ENCODE peak calls at places on chromosomes 11 and 22, in seven cellular contexts. Q, U, I, L, A, P and B are unnamed samples.

GRCh38 chr22:32803020-32803758 is 1.7 kb downstream of the TIMP3 start:
- DNase-seq in Q (no peak), U (peak; percentile 70), I (peak; percentile 65), L (peak; percentile 69), A (no peak), P (peak; percentile 26), B (no peak)

GRCh38 chr11:61728940-61729219 is 23.6 kb upstream of the MYRF start:
- DNase-seq in Q (no peak), U (peak; percentile 50), I (no peak), L (peak; percentile 72), A (no peak), P (no peak), B (no peak)

GRCh38 chr11:2917842-2918490 is 11.3 kb downstream of the PHLDA2 start:
- DNase-seq in Q (no peak), U (no peak), I (no peak), L (no peak), A (no peak), P (no peak), B (no peak)

GRCh38 chr22:30178180-30179126 is 68.1 kb downstream of the LIF start:
- DNase-seq in Q (no peak), U (no peak), I (no peak), L (no peak), A (no peak), P (no peak), B (no peak)

GRCh38 chr11:61072316-61073109 is 29.8 kb upstream of the CD5 start:
- DNase-seq in Q (no peak), U (no peak), I (no peak), L (no peak), A (no peak), P (no peak), B (no peak)

GRCh38 chr11:69744435-69744834 is 30.7 kb downstream of the FGF4 start:
- DNase-seq in Q (no peak), U (peak; percentile 78), I (peak; percentile 97), L (peak; percentile 91), A (no peak), P (peak; percentile 93), B (peak; percentile 64)

GRCh38 chr11:17839450-17839849 is 104.9 kb downstream of the KCNC1 start:
- DNase-seq in Q (no peak), U (no peak), I (no peak), L (no peak), A (no peak), P (no peak), B (no peak)

GRCh38 chr22:29275167-29275566 is 7.1 kb downstream of the EWSR1 start:
- DNase-seq in Q (no peak), U (no peak), I (no peak), L (no peak), A (no peak), P (no peak), B (no peak)

GRCh38 chr11:64131657-64132387 is 34.1 kb downstream of the MACROD1 start:
- DNase-seq in Q (no peak), U (no peak), I (peak; percentile 21), L (no peak), A (no peak), P (no peak), B (no peak)

GRCh38 chr22:46293591-46294260 is 2.9 kb upstream of the GTSE1 start:
- DNase-seq in Q (no peak), U (peak; percentile 53), I (no peak), L (peak; percentile 24), A (no peak), P (peak; percentile 21), B (no peak)

GRCh38 chr11:405323-405975 is 9.3 kb downstream of the SIGIRR start:
- DNase-seq in Q (peak; percentile 54), U (no peak), I (no peak), L (no peak), A (no peak), P (no peak), B (no peak)

GRCh38 chr11:112613051-112613972 is 347.9 kb upstream of the NCAM1 start:
- DNase-seq in Q (no peak), U (peak; percentile 34), I (no peak), L (peak; percentile 9), A (no peak), P (no peak), B (no peak)

GRCh38 chr11:77968337-77968736 is 26.1 kb downstream of the INTS4 start:
- DNase-seq in Q (no peak), U (no peak), I (no peak), L (no peak), A (no peak), P (no peak), B (no peak)

GRCh38 chr22:22908495-22908861 is 20.9 kb downstream of the IGLL5 start:
- DNase-seq in Q (no peak), U (no peak), I (no peak), L (no peak), A (no peak), P (no peak), B (no peak)

GRCh38 chr22:22911327-22912134 is 23.9 kb downstream of the IGLL5 start:
- DNase-seq in Q (no peak), U (no peak), I (no peak), L (no peak), A (no peak), P (no peak), B (no peak)

GRCh38 chr22:22908941-22909604 is 21.5 kb downstream of the IGLL5 start:
- DNase-seq in Q (no peak), U (no peak), I (no peak), L (no peak), A (no peak), P (no peak), B (no peak)

GRCh38 chr22:22910272-22911240 is 22.9 kb downstream of the IGLL5 start:
- DNase-seq in Q (no peak), U (no peak), I (no peak), L (no peak), A (no peak), P (no peak), B (no peak)

GRCh38 chr22:22909605-22910271 is 22.1 kb downstream of the IGLL5 start:
- DNase-seq in Q (no peak), U (no peak), I (no peak), L (no peak), A (no peak), P (no peak), B (no peak)
- H3K23ac ChIP-seq in Q (no peak overlapping the region), U (no peak overlapping the region), I (no peak overlapping the region), L (no peak overlapping the region), A (no peak overlapping the region), P (no peak overlapping the region), B (no peak overlapping the region)

DNA sequence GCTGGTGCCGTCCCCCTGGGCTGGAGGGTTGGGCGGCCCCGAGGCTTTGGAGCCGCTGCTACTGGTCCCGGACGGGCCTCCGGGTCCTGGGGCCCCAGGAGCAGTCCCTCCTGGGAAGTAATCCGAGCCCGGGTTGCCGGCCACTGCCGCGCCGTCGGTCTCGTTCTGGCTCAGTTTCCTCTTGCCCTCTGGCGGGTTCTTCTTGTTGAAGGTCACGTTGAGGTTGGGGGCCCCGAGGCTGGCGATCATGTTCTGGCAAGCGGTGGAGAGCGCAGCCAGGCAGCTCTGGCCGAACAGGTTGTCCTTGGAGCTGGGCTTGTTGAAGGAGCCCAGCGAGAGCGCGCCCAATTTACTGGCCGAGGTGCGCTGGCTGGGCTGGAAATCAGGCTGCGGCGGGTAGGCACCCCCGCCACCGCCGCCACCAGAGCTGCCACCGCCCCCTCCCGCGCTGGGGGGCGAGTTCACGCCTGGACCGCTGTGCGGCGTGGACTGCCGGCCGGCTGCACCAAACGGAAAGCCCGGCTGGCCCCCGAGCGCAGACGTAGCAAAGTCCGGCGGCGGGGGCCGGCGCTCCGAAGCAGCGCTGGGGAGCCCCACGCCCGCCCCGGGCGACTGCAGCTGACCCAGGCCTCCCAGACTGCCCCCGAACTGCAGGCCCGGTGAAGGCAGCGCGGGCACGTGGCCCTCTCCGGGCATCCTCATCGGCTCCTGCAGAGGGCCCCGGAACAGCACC is 3.6 kb downstream of the MN1 start:
- DNase-seq in Q (no peak), U (no peak), I (no peak), L (no peak), A (no peak), P (no peak), B (peak; percentile 61)
- H3K23ac ChIP-seq in Q (no peak overlapping the region), U (no peak overlapping the region), I (no peak overlapping the region), L (peak overlapping the region; percentile 23), A (peak overlapping the region; percentile 93), P (no peak overlapping the region), B (no peak overlapping the region)

GRCh38 chr11:133271206-133271605 is 261.1 kb downstream of the OPCML start:
- DNase-seq in Q (no peak), U (no peak), I (no peak), L (no peak), A (no peak), P (no peak), B (no peak)
- H3K23ac ChIP-seq in Q (no peak overlapping the region), U (no peak overlapping the region), I (no peak overlapping the region), L (no peak overlapping the region), A (no peak overlapping the region), P (no peak overlapping the region), B (no peak overlapping the region)

DNA sequence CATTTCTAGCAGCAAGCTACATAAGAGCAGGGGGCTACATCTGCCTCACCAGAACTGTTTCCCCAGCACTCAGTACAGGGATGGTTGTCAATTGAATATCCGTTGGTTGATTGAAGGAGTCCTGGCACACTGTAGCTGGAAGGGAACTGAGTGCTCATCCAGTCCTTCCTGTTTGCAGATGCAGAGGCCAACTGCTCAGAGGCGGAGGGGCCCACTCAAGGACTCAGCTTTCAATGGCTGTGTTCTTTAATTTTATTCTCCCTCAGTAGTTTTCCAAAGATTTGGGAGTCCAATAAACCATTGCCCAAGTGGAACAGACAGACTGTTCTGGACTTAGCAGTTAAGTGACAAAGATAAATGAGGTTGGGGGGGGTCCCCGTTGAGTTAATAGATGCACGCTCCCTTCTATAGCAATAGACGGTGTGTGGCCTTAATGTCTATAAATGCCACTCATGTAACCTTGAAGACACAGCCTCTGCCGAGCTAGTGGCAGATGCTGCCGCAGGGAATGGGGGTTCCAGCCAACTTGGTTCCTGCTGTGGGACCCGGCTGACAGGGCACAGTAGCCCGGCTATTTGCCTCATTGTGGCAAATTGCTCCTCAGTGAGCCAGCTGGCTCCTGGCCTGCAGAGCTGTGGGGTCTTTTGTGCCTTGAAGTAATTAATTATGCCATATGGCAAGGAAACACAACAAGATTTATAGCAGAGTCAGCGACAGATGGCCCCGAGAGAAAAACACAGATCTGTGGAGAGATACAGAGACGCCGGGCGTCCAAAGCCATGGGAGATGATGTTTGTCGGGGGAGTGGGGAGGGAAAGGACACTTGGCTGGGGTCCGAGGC is 71.3 kb upstream of the GRK3 start:
- DNase-seq in Q (no peak), U (no peak), I (no peak), L (no peak), A (no peak), P (no peak), B (no peak)
- H3K23ac ChIP-seq in Q (no peak overlapping the region), U (no peak overlapping the region), I (no peak overlapping the region), L (no peak overlapping the region), A (no peak overlapping the region), P (no peak overlapping the region), B (no peak overlapping the region)

DNA sequence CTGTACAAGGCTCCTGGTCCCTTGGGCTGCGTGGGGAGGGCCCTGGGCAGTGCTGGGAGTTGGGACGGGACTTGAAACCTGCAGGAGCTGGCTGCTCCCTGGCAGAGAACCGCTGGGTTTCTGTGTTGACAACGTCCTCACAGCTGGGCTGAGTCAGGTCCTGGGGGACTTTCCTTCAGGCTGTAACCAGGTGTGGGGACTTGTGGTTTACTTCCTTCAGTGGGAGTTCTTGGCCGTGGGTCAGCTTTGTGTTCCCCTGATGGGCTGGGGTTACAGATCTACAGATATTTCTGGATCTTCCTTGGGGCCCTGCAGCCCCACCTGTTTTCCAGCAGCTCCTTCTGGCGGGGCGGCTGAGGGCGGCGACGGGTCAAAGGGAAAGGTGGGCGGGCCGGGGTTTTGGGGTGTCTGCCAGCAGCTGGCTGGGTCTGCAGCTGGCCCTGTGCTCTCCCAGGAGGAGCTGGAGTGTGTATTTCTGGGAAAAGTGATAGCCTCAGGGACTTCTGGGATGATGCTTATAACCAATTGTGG is 18.9 kb downstream of the ST14 start:
- DNase-seq in Q (no peak), U (peak; percentile 10), I (no peak), L (no peak), A (no peak), P (no peak), B (no peak)
- H3K23ac ChIP-seq in Q (no peak overlapping the region), U (no peak overlapping the region), I (no peak overlapping the region), L (no peak overlapping the region), A (no peak overlapping the region), P (no peak overlapping the region), B (no peak overlapping the region)

GRCh38 chr11:117905524-117905923 is 23.7 kb downstream of the TMPRSS13 start:
- DNase-seq in Q (no peak), U (no peak), I (no peak), L (no peak), A (no peak), P (no peak), B (no peak)
- H3K23ac ChIP-seq in Q (no peak overlapping the region), U (no peak overlapping the region), I (no peak overlapping the region), L (no peak overlapping the region), A (no peak overlapping the region), P (no peak overlapping the region), B (no peak overlapping the region)